ENCODE peak calls at places on chromosome 1, in six cellular contexts. J, Y, C, S, H and G are unnamed samples. For H3K36me3 and H3K4me1, the result is how much of the 10 kb centered on the place peaks cover.

GRCh38 chr1:215710340-215710971 is 143.4 kb downstream of the KCTD3 start:
- DNase-seq in J (no peak), Y (no peak), C (no peak), H (peak), S (no peak), G (no peak)

GRCh38 chr1:17045623-17046022 is 8.2 kb downstream of the SDHB start:
- DNase-seq in S (no peak), C (no peak), Y (no peak), J (no peak), H (peak), G (no peak)

GRCh38 chr1:81802601-81803422 is 2.1 kb downstream of the ADGRL2 start:
- DNase-seq in J (peak), H (no peak), S (peak), C (peak), Y (peak), G (no peak)

GRCh38 chr1:8213676-8214075 is 104.2 kb upstream of the SLC45A1 start:
- DNase-seq in S (no peak), Y (no peak), H (no peak), J (no peak), C (no peak), G (no peak)

GRCh38 chr1:224594360-224594759 is 21.8 kb upstream of the CNIH3 start:
- DNase-seq in J (no peak), H (no peak), C (no peak), S (no peak), Y (no peak), G (no peak)

GRCh38 chr1:45216200-45216541 is 9.8 kb upstream of the ZSWIM5 start:
- DNase-seq in S (no peak), Y (no peak), J (no peak), C (no peak), H (no peak), G (no peak)

GRCh38 chr1:154689063-154689462 is 81.1 kb upstream of the ADAR start:
- DNase-seq in H (no peak), S (no peak), Y (no peak), C (no peak), J (no peak), G (no peak)

GRCh38 chr1:226565476-226565875 is 16.9 kb downstream of the STUM start:
- DNase-seq in H (no peak), S (peak), J (no peak), C (no peak), Y (peak), G (no peak)

GRCh38 chr1:95286479-95286878 is 52.5 kb downstream of the RWDD3 start:
- DNase-seq in S (no peak), C (no peak), J (no peak), H (no peak), Y (no peak), G (no peak)

GRCh38 chr1:110390096-110390495 is 730 bp downstream of the SLC16A4 start:
- DNase-seq in H (no peak), J (peak), Y (no peak), C (peak), S (peak), G (no peak)

GRCh38 chr1:156912861-156913808 is 7.3 kb upstream of the LRRC71 start:
- DNase-seq in J (no peak), Y (peak), C (no peak), S (no peak), H (no peak), G (no peak)

GRCh38 chr1:47593001-47593568 is 155.2 kb downstream of the FOXD2 start:
- DNase-seq in H (no peak), J (no peak), S (no peak), C (no peak), Y (peak), G (no peak)

GRCh38 chr1:192524223-192524622 is 51.4 kb upstream of the RGS1 start:
- DNase-seq in Y (no peak), H (no peak), J (no peak), S (no peak), C (no peak), G (no peak)

GRCh38 chr1:226443439-226443838 is 35.5 kb upstream of the PARP1 start:
- DNase-seq in J (no peak), H (no peak), S (no peak), C (no peak), Y (no peak), G (no peak)

DNA sequence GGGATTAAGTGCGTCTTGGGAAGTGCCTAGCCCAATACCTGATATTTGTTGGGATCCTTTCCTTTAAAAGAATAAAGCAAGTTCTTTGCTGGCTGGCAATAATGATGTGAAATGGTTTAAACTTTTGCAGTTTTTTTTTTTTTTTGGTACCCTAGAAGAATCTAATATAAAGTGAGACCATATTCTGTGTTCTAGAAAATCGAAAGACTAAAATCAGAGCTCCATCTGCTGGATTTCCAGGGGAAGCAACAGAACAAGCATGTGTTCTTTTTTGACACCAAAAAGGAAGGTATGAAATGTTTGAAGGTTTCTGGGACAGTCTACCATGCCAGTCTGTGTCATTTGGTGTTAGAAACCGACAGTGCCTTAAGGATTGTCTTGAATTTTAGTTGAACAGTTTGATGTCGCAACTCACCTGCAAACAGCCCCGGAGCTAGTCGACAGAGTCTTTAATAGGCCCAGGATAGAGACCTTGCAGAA is 6.4 kb downstream of the UTP11 start:
- DNase-seq in Y (no peak), H (peak), C (no peak), J (no peak), S (no peak), G (peak)
- H3K36me3 ChIP-seq in Y (half or more), H (half or more), C (under half), J (half or more), S (under half), G (half or more)

DNA sequence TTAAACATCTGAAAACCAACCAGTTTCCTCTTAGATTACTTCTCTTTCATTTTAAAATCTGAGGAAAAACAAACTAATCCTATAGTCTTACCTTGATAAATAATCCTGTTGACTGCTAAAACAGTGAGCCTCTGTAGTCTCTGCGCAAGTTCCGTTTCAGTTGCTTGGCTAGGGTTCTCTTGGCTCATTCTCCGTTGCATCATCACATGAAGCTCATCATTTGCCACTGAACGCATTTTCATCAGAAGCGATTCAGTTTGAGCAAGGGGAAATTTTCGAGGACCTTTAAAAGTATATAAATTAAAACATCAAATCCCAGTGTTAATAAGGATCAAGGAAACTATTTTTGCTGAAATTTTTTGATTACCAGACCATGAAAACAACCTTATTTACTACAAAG is 96.7 kb upstream of the GNG4 start:
- DNase-seq in J (no peak), H (no peak), S (no peak), Y (no peak), C (no peak), G (no peak)
- H3K4me1 ChIP-seq in J (under half), H (under half), S (under half), Y (under half), C (under half), G (under half)

GRCh38 chr1:209431813-209432442 is 151.6 kb upstream of the CAMK1G start:
- DNase-seq in J (no peak), H (no peak), S (no peak), C (no peak), Y (peak), G (no peak)
- H3K36me3 ChIP-seq in J (under half), H (under half), S (under half), C (under half), Y (under half), G (under half)

GRCh38 chr1:19068639-19069276 is 112.3 kb upstream of the IFFO2 start:
- DNase-seq in Y (no peak), H (no peak), C (no peak), S (no peak), J (no peak), G (no peak)
- H3K4me1 ChIP-seq in Y (under half), H (under half), C (under half), S (under half), J (under half), G (under half)

GRCh38 chr1:39566441-39567137 is 10.0 kb downstream of the PABPC4 start:
- DNase-seq in S (peak), C (no peak), H (no peak), J (no peak), Y (no peak), G (no peak)

GRCh38 chr1:39563669-39564068 is 12.9 kb downstream of the PABPC4 start:
- DNase-seq in H (no peak), S (no peak), C (no peak), Y (peak), J (no peak), G (no peak)

GRCh38 chr1:39562886-39563285 is 13.7 kb downstream of the PABPC4 start:
- DNase-seq in C (no peak), S (no peak), Y (no peak), H (no peak), J (no peak), G (no peak)

GRCh38 chr1:39564941-39565340 is 11.6 kb downstream of the PABPC4 start:
- DNase-seq in J (no peak), C (no peak), Y (no peak), H (no peak), S (no peak), G (no peak)

DNA sequence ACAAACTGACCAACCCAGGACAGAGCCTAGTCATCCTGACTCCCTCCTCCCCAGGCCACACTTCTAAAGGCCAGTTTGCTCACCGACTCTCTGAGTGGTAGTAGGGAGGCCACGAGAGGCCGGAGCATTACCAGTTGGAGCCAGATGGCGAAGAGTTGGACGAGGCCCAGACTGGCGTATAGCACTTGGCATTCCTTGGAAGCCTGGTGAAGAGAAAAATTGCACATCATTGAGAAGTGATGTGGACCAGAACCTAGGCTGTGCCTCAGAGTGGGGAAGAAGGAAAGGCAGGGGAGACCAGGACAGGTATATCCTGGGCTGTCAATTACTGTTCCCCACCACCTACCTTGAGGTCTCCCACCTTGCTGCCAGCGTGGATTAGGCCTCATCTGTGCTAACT is 12.2 kb downstream of the PABPC4 start:
- DNase-seq in C (no peak), H (no peak), Y (no peak), S (no peak), J (no peak), G (no peak)
- H3K36me3 ChIP-seq in C (under half), H (half or more), Y (half or more), S (under half), J (half or more), G (half or more)